ENCODE peak calls at places on chromosome 7, in ten cellular contexts. T is body of pancreas, Q is suprapubic skin, W is A549, V is GM12892, E is IMR-90, L is Peyer's patch, P is sigmoid colon, C is vagina, Z is esophagus muscularis mucosa. X is an unnamed sample.

GRCh38 chr7:3754488-3755365 is 453.7 kb downstream of the SDK1 start:
- DNase-seq in V (no peak), Z (no peak), L (no peak), E (peak; percentile 56), C (no peak), Q (no peak), P (peak; percentile 79), T (peak; percentile 6), W (no peak), X (peak; percentile 76)

GRCh38 chr7:98265841-98266271 is 13.8 kb upstream of the TECPR1 start:
- DNase-seq in E (peak; percentile 58), C (no peak), V (no peak), T (no peak), P (no peak), Q (no peak), L (no peak), W (no peak), Z (no peak), X (no peak)

GRCh38 chr7:115707684-115708341 is 322.8 kb downstream of the TFEC start:
- DNase-seq in Z (no peak), E (no peak), P (no peak), T (no peak), W (no peak), Q (no peak), L (no peak), V (no peak), C (no peak), X (no peak)

GRCh38 chr7:94509264-94509878 is at the start of gene CASD1:
- DNase-seq in C (no peak), Q (peak; percentile 70), Z (no peak), P (peak; percentile 74), T (peak; percentile 62), L (peak; percentile 71), E (peak; percentile 1), W (peak; percentile 60), V (no peak), X (peak; percentile 53)

GRCh38 chr7:145696071-145696470 is 420.5 kb upstream of the CNTNAP2 start:
- DNase-seq in E (no peak), P (no peak), W (no peak), C (no peak), Z (no peak), V (no peak), Q (no peak), L (no peak), T (no peak), X (no peak)

GRCh38 chr7:106216517-106217088 is 68.2 kb downstream of the NAMPT start:
- DNase-seq in L (no peak), P (peak; percentile 78), W (peak; percentile 75), Z (no peak), C (no peak), E (peak; percentile 97), T (peak; percentile 77), Q (no peak), V (no peak), X (peak; percentile 52)

GRCh38 chr7:111803015-111803758 is 240.9 kb upstream of the IMMP2L start:
- DNase-seq in P (no peak), W (no peak), E (peak; percentile 32), V (no peak), Q (no peak), T (peak; percentile 5), Z (no peak), L (no peak), C (no peak), X (no peak)

GRCh38 chr7:133478591-133479135 is 225.8 kb downstream of the EXOC4 start:
- DNase-seq in W (no peak), E (no peak), L (no peak), C (no peak), T (no peak), Q (no peak), Z (no peak), V (no peak), P (no peak), X (no peak)

DNA sequence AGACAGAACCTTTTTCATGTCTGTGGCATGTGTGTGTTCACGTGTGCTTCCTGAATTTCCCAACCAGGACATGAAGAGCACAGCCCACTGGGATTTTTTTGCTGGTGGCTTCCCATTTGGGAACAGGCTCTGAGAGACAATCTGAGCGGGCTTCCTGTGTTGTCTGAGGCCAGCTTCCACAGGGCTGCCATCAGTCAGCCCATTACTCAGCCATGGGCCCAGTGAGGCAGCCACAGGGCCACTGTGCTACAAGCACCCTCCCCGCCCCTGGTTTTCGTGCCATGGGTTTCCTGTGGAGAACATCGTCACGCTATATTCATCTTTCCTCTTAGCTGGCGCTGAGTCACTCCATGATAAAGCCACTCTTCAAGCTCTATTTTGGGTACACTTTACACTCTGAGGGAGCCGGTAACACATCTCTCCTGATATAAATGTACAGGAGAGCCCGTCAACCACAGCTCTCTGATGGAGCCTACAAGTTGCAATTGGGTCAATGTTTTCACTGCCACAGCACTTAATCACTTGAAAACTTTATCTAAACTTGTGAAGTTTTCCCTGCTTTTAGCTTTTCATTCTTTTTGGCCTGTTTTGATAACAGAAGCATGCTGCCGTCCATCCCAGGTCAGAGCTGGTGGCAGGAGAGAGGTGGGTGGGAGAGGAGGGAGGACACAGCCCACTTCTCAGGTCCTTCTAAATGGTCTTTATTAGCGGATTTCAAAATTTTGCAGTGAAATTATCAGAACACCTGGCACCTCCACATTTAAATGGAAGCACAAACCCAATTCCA is 96.9 kb downstream of the HIPK2 start:
- DNase-seq in T (peak; percentile 54), C (no peak), V (no peak), E (peak; percentile 99), W (peak; percentile 90), Z (no peak), L (no peak), P (no peak), Q (no peak), X (peak; percentile 74)
- TF ChIP-seq POLR2A in T (no peak), C (no peak), V (no peak), E (peak; percentile 80), W (no peak), Z (no peak), L (no peak), P (no peak), Q (no peak), X (peak; percentile 23)

GRCh38 chr7:44561962-44562621 is 11.6 kb downstream of the DDX56 start:
- DNase-seq in L (no peak), V (no peak), T (peak; percentile 22), C (no peak), Z (no peak), Q (no peak), P (no peak), W (peak; percentile 69), E (peak; percentile 54), X (peak; percentile 83)

GRCh38 chr7:44564606-44565005 is 9.1 kb downstream of the DDX56 start:
- DNase-seq in E (no peak), P (no peak), Z (no peak), C (no peak), L (no peak), Q (no peak), T (no peak), V (no peak), W (no peak), X (no peak)

GRCh38 chr7:44565097-44565794 is 8.5 kb downstream of the DDX56 start:
- DNase-seq in P (peak; percentile 79), Q (no peak), Z (no peak), L (peak; percentile 52), C (no peak), W (peak; percentile 59), E (peak; percentile 49), V (peak; percentile 63), T (peak; percentile 70), X (peak; percentile 76)

GRCh38 chr7:44561481-44561880 is 12.2 kb downstream of the DDX56 start:
- DNase-seq in Z (no peak), P (no peak), E (no peak), W (no peak), L (no peak), C (no peak), T (no peak), Q (no peak), V (no peak), X (no peak)

DNA sequence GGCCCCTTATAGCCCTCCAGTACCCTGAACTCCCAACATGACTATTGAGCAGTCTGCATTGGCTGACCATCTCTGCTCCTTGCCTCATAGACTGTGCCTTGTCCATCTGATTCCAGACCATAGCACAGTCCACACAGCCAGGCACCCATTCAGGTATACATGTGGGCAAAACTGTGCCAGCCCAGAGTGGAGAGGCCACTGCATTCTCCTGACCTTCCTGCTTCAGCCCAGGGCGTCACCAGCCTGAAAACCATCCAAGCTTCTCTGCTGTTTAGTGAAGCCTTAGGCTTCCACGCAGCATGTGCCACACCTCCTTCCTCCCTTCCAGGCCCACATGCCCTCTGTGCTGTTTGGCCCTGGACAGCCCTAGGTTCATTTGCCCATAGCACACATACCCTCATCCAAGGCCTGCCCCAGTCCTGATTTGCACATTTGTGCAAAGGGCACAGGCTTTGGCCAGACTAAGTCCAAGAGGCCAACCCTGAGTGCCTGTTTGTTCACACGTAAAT is 10.5 kb downstream of the DDX56 start:
- DNase-seq in Z (no peak), Q (no peak), P (no peak), T (no peak), L (no peak), E (no peak), C (no peak), V (no peak), W (no peak), X (no peak)
- TF ChIP-seq POLR2A in Z (no peak), Q (no peak), P (no peak), T (no peak), L (no peak), E (no peak), C (no peak), V (no peak), W (no peak), X (no peak)

DNA sequence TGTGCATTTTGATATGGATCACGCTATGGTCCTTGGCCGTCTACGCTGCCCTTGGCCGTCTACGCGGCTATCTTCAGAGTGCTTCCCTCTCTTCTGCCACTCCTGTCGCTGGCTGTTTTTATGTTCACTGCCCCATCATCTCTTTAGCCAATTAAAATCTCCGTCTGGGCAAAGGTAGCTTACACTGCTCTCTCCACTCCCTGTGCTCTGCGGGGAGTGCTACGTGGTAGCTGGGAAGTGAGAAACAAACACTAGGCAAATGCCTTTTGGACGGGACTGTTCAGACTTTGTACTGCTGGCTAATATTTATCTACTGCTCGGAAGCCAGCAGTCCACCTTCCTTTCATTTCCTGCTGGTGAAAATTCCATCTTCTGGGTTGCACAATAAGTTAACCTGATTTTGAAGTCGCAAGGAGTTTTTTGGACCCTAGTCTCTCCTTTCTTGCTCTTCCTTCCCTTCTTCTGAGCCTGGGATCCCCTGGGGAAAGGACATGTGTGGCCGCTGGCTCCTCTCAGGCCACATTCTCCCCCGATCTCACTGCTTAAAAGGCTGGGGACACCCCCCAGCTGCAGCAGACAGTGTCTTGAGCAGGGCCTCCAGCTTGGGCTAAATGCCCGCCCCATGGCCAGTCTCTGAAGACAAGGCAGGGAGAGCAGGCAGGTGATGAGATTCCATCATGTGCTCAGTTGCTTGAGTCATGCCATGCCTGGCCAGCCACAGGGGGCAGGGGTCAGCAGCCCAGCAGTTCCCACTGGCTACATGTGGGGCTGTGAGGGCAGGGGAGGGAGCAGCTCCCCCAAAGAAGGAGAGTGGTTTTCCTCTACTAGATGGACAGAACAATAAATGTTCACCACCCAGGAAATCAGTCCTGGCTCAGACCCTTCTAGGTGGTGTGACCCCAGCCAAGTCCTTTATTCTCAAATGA is 25.5 kb upstream of the RBM33 start:
- DNase-seq in V (no peak), P (no peak), L (no peak), E (peak; percentile 58), Z (no peak), Q (no peak), T (peak; percentile 90), W (peak; percentile 66), C (no peak), X (peak; percentile 35)
- TF ChIP-seq POLR2A in V (no peak), P (no peak), L (no peak), E (no peak), Z (no peak), Q (no peak), T (peak; percentile 72), W (peak; percentile 29), C (no peak), X (no peak)

GRCh38 chr7:158470336-158470735 is 117.3 kb downstream of the PTPRN2 start:
- DNase-seq in P (peak; percentile 85), E (no peak), C (no peak), Q (no peak), Z (no peak), T (no peak), L (no peak), W (no peak), V (no peak), X (no peak)

GRCh38 chr7:158473238-158473637 is 114.4 kb downstream of the PTPRN2 start:
- DNase-seq in E (no peak), P (no peak), V (no peak), L (no peak), W (no peak), C (no peak), Z (no peak), T (no peak), Q (no peak), X (no peak)

GRCh38 chr7:158472631-158473030 is 115.0 kb downstream of the PTPRN2 start:
- DNase-seq in T (no peak), V (no peak), W (no peak), L (no peak), E (no peak), Z (no peak), C (no peak), Q (no peak), P (no peak), X (no peak)

GRCh38 chr7:158469396-158470051 is 118.1 kb downstream of the PTPRN2 start:
- DNase-seq in C (no peak), V (no peak), W (no peak), P (no peak), T (no peak), Z (no peak), E (no peak), Q (no peak), L (no peak), X (no peak)

GRCh38 chr7:158471716-158472115 is 115.9 kb downstream of the PTPRN2 start:
- DNase-seq in Z (no peak), T (no peak), P (no peak), Q (no peak), C (no peak), W (no peak), L (no peak), E (no peak), V (no peak), X (no peak)
- TF ChIP-seq POLR2A in Z (no peak), T (no peak), P (no peak), Q (no peak), C (no peak), W (no peak), L (no peak), E (no peak), V (no peak), X (no peak)

X was measured in H54.